ENCODE peak calls at places on chromosomes 6 and 20, in eight cellular contexts. M, H, I, B, E, Y, J and Q are unnamed samples.

GRCh38 chr20:37380864-37381579 is 35.1 kb downstream of the SRC start:
- DNase-seq in M (no peak), H (no peak), I (no peak), B (no peak), E (peak; percentile 71), Y (peak; percentile 79), J (no peak), Q (no peak)

GRCh38 chr6:162123797-162124196 is 603.8 kb downstream of the PRKN start:
- DNase-seq in M (peak; percentile 18), H (peak; percentile 40), I (peak; percentile 6), B (no peak), E (no peak), Y (no peak), J (no peak), Q (no peak)

GRCh38 chr6:147169529-147169928 is 34.7 kb upstream of the STXBP5 start:
- DNase-seq in M (no peak), H (no peak), I (no peak), B (no peak), E (no peak), Y (no peak), J (no peak), Q (no peak)

GRCh38 chr20:31587545-31588389 is 17.3 kb upstream of the ID1 start:
- DNase-seq in M (peak; percentile 79), H (peak; percentile 52), I (no peak), B (no peak), E (no peak), Y (no peak), J (peak; percentile 55), Q (no peak)

GRCh38 chr6:142845624-142846458 is 99.1 kb downstream of the HIVEP2 start:
- DNase-seq in M (peak; percentile 90), H (peak; percentile 94), I (peak; percentile 54), B (peak; percentile 63), E (peak; percentile 92), Y (peak; percentile 45), J (peak; percentile 71), Q (peak; percentile 94)

GRCh38 chr6:36651659-36652379 is 26.7 kb upstream of the CDKN1A start:
- DNase-seq in M (no peak), H (no peak), I (no peak), B (no peak), E (no peak), Y (no peak), J (no peak), Q (no peak)

GRCh38 chr6:2369606-2370005 is 124.2 kb upstream of the GMDS start:
- DNase-seq in M (no peak), H (no peak), I (no peak), B (no peak), E (no peak), Y (no peak), J (no peak), Q (no peak)

GRCh38 chr20:52425253-52425652 is 233.7 kb upstream of the ZFP64 start:
- DNase-seq in M (peak; percentile 16), H (peak; percentile 50), I (no peak), B (no peak), E (no peak), Y (no peak), J (no peak), Q (peak; percentile 18)

GRCh38 chr20:16922834-16923233 is 174.7 kb downstream of the OTOR start:
- DNase-seq in M (peak; percentile 31), H (peak; percentile 56), I (no peak), B (no peak), E (no peak), Y (no peak), J (no peak), Q (peak; percentile 64)

GRCh38 chr6:167828325-167828956 is 1.7 kb downstream of the AFDN start:
- DNase-seq in M (no peak), H (no peak), I (peak; percentile 7), B (no peak), E (no peak), Y (no peak), J (no peak), Q (no peak)

DNA sequence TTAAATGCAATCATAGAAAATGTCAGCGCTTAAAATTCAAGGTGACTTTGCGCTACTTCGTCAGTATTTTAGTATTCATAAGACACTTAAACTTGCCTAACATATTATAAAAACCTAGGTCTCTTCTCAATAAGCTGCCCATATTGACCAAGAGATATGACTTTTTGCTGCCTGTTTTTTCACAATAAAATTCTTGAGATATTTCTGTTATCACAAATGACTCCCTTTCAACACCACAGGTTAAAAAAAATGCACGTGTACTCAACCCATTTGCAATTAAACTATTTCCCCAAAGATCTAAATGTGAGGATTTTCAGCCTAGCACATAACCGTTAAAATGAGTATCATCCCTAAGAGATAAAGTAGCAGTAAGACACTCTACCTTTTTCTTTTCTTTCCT is 10.7 kb downstream of the ATXN1 start:
- DNase-seq in M (no peak), H (no peak), I (no peak), B (no peak), E (no peak), Y (no peak), J (no peak), Q (no peak)
- H3K4me1 ChIP-seq in M (peaks cover 54% of the 10 kb centered on the region), H (peaks cover 4% of the 10 kb centered on the region), I (no peaks in the 10 kb centered on the region), B (no peaks in the 10 kb centered on the region), E (peaks cover 13% of the 10 kb centered on the region), Y (no peaks in the 10 kb centered on the region), J (peaks cover under 1% of the 10 kb centered on the region), Q (peaks cover 62% of the 10 kb centered on the region)

GRCh38 chr6:32182617-32183016 is 1.4 kb downstream of the AGER start:
- DNase-seq in M (no peak), H (no peak), I (no peak), B (no peak), E (peak; percentile 68), Y (no peak), J (no peak), Q (no peak)

GRCh38 chr6:32181890-32182529 is 2.0 kb downstream of the AGER start:
- DNase-seq in M (no peak), H (no peak), I (no peak), B (no peak), E (peak; percentile 53), Y (no peak), J (no peak), Q (no peak)

GRCh38 chr6:32183483-32184083 is 470 bp downstream of the AGER start:
- DNase-seq in M (no peak), H (no peak), I (no peak), B (no peak), E (peak; percentile 32), Y (no peak), J (no peak), Q (no peak)

GRCh38 chr6:32184084-32184640 is at the start of gene AGER:
- DNase-seq in M (no peak), H (no peak), I (no peak), B (no peak), E (peak; percentile 71), Y (no peak), J (no peak), Q (no peak)

GRCh38 chr6:32183030-32183429 is 1.0 kb downstream of the AGER start:
- DNase-seq in M (no peak), H (no peak), I (no peak), B (no peak), E (peak; percentile 15), Y (no peak), J (no peak), Q (no peak)
- H3K27ac ChIP-seq in M (no peak overlapping the region), H (peak overlapping the region; percentile 71), I (no peak overlapping the region), B (peak overlapping the region; percentile 40), E (no peak overlapping the region), Y (no peak overlapping the region), J (no peak overlapping the region), Q (no peak overlapping the region)

GRCh38 chr20:29298759-29299613 is 1958.5 kb upstream of the DEFB115 start:
- DNase-seq in M (no peak), H (peak; percentile 16), I (no peak), B (no peak), E (no peak), Y (no peak), J (no peak), Q (no peak)

GRCh38 chr20:29299811-29300578 is 1957.5 kb upstream of the DEFB115 start:
- DNase-seq in M (no peak), H (no peak), I (no peak), B (no peak), E (no peak), Y (no peak), J (no peak), Q (no peak)

GRCh38 chr20:29301624-29302259 is 1955.7 kb upstream of the DEFB115 start:
- DNase-seq in M (no peak), H (no peak), I (no peak), B (no peak), E (no peak), Y (no peak), J (no peak), Q (no peak)

GRCh38 chr20:29300579-29301551 is 1956.6 kb upstream of the DEFB115 start:
- DNase-seq in M (no peak), H (no peak), I (no peak), B (no peak), E (no peak), Y (no peak), J (no peak), Q (no peak)

DNA sequence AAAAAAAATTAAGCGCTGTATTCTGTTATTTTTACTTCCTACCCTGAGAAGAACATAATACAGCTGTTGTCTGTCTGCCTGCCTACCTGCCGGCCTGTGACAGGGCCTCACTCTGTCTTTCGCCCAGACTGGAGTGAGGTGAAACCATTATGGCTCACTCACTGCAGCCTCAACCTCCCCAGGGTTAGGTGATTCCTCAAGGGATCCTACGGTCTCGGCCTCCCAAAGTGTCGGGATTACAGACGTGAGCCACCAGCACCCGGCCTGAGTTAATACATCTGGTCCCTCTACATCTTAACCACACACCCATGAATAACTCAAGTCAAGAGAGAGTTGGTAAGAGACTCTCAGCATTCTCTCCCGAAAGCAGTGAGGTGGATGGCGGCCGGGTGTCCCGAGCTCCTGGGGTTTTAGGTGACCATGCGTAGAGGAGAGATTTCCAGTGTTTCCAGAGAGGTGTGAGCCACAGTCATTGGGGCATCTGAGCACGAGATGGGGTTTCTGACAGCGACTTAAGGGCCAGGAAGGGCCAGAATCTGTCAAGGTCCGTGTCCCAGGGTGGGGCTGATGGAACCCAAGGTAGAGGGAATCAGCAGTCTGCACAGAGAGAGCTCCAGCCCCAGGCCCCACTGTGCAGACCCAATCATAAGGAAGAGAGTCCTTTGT is 1954.4 kb upstream of the DEFB115 start:
- DNase-seq in M (no peak), H (no peak), I (no peak), B (no peak), E (no peak), Y (no peak), J (no peak), Q (no peak)
- H3K9me3 ChIP-seq in M (no peaks in the 10 kb centered on the region), H (no peaks in the 10 kb centered on the region), I (peaks cover 4% of the 10 kb centered on the region), B (peaks cover 58% of the 10 kb centered on the region), E (peaks cover 1% of the 10 kb centered on the region), Y (peaks cover 24% of the 10 kb centered on the region), J (peaks cover 63% of the 10 kb centered on the region), Q (peaks cover 5% of the 10 kb centered on the region)

DNA sequence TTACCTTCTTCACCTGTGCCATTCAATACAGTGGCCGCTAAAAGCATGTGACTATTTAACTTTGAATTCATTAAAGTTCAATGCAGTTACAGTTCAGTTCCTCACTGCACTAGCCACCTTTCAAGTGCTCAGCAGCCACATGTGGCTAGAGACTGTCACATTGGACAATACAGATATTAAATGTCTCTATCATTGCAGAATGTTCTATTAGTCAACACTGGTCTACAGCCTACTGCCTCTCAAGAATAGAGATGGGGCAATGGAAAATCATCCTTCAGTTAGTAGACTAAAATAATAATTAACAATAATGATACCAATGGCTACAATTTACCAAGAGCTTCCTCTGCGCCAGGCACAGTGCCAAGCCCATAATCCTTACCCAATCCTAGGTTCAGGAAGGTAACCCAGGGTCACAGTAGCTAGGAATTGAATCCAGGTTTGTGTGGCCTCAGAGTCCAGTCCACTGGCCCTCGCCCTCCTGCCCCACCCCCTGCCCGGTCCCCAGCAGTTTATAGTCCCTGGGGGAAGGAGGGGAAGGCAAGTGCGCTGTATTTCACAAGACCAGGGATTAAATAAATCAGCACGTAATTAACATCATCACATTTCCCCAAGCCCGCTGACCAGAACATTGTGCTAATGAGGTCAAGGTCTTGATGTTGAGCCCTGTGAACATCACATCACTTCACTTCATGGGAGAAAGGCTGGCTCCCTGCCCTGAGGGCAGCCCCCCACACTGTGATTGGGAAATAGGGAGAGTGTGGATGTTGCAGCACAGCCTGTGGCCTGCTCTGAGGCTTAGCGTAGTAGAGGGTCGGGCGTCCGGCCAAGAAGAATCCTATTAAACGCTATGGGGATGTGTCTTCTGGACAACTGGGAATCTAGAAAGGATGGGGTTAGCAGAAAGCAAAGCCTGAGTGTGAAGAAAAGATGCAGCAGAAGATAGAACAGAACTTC is 147.2 kb downstream of the VEGFA start:
- DNase-seq in M (peak; percentile 84), H (peak; percentile 96), I (no peak), B (peak; percentile 52), E (no peak), Y (no peak), J (no peak), Q (no peak)
- H3K4me1 ChIP-seq in M (peaks cover 47% of the 10 kb centered on the region), H (peaks cover 15% of the 10 kb centered on the region), I (no peaks in the 10 kb centered on the region), B (no peaks in the 10 kb centered on the region), E (no peaks in the 10 kb centered on the region), Y (no peaks in the 10 kb centered on the region), J (no peaks in the 10 kb centered on the region), Q (no peaks in the 10 kb centered on the region)